ENCODE peak calls at places on chromosomes 13 and 19, in four cellular contexts. F, H, O and G are unnamed samples.

GRCh38 chr19:35380450-35381124 is 9.7 kb downstream of the GPR42 start:
- DNase-seq in F (no peak), H (no peak), O (no peak), G (no peak)

GRCh38 chr13:101730420-101731000 is 278.0 kb downstream of the ITGBL1 start:
- DNase-seq in F (no peak), H (no peak), O (no peak), G (no peak)

GRCh38 chr13:48318014-48318713 is 14.6 kb downstream of the RB1 start:
- DNase-seq in F (no peak), H (no peak), O (no peak), G (no peak)

GRCh38 chr19:4233282-4233853 is 4.0 kb downstream of the EBI3 start:
- DNase-seq in F (no peak), H (no peak), O (no peak), G (no peak)

GRCh38 chr19:38561053-38561606 is 56.6 kb downstream of the MAP4K1 start:
- DNase-seq in F (no peak), H (no peak), O (no peak), G (no peak)

GRCh38 chr13:23794267-23795161 is 94.7 kb downstream of the MIPEP start:
- DNase-seq in F (no peak), H (peak), O (peak), G (no peak)

GRCh38 chr19:5131866-5132561 is 163.1 kb downstream of the KDM4B start:
- DNase-seq in F (no peak), H (no peak), O (no peak), G (no peak)

GRCh38 chr19:9431475-9431874 is 3.9 kb downstream of the ZNF266 start:
- DNase-seq in F (no peak), H (no peak), O (no peak), G (peak)

GRCh38 chr13:31349156-31349555 is 149.4 kb downstream of the B3GLCT start:
- DNase-seq in F (no peak), H (no peak), O (no peak), G (no peak)

GRCh38 chr19:597406-598315 is 8.0 kb downstream of the HCN2 start:
- DNase-seq in F (no peak), H (no peak), O (no peak), G (no peak)

GRCh38 chr19:38362076-38362945 is 12.1 kb upstream of the PSMD8 start:
- DNase-seq in F (no peak), H (no peak), O (no peak), G (no peak)

GRCh38 chr19:5434970-5435641 is 20.1 kb upstream of the ZNRF4 start:
- DNase-seq in F (peak), H (peak), O (peak), G (peak)

GRCh38 chr19:49988433-49988832 is 27.5 kb upstream of the SIGLEC11 start:
- DNase-seq in F (no peak), H (no peak), O (no peak), G (peak)

GRCh38 chr19:19040417-19040816 is 7.0 kb downstream of the ARMC6 start:
- DNase-seq in F (peak), H (peak), O (no peak), G (no peak)

GRCh38 chr19:12751635-12752034 is at the start of gene BEST2:
- DNase-seq in F (no peak), H (no peak), O (no peak), G (no peak)

GRCh38 chr19:29940971-29941585 is 961 bp upstream of the URI1 start:
- DNase-seq in F (no peak), H (no peak), O (no peak), G (no peak)

GRCh38 chr19:4030981-4031380 is 23.4 kb downstream of the PIAS4 start:
- DNase-seq in F (no peak), H (no peak), O (no peak), G (no peak)

GRCh38 chr13:40275636-40276035 is 390.8 kb downstream of the FOXO1 start:
- DNase-seq in F (no peak), H (peak), O (no peak), G (no peak)

GRCh38 chr13:66657165-66657895 is 572.8 kb downstream of the PCDH9 start:
- DNase-seq in F (peak), H (peak), O (peak), G (peak)

GRCh38 chr19:46416077-46416709 is 2.8 kb upstream of the CCDC8 start:
- DNase-seq in F (peak), H (peak), O (peak), G (peak)

GRCh38 chr13:94061316-94061715 is 418.2 kb downstream of the DCT start:
- DNase-seq in F (no peak), H (peak), O (peak), G (no peak)

GRCh38 chr19:54062643-54063042 is 1.1 kb downstream of the VSTM1 start:
- DNase-seq in F (no peak), H (no peak), O (no peak), G (no peak)

GRCh38 chr13:34719060-34719875 is 222.8 kb upstream of the NBEA start:
- DNase-seq in F (no peak), H (no peak), O (no peak), G (no peak)

GRCh38 chr19:43633520-43633919 is 6.1 kb downstream of the CADM4 start:
- DNase-seq in F (no peak), H (no peak), O (no peak), G (no peak)

GRCh38 chr19:34707661-34708060 is 26.4 kb upstream of the ZNF181 start:
- DNase-seq in F (no peak), H (no peak), O (no peak), G (no peak)

GRCh38 chr19:28602675-28603298 is 610.2 kb downstream of the UQCRFS1 start:
- DNase-seq in F (no peak), H (no peak), O (no peak), G (no peak)

GRCh38 chr13:97978661-97979450 is 25.4 kb downstream of the IPO5 start:
- DNase-seq in F (no peak), H (no peak), O (no peak), G (no peak)

GRCh38 chr13:67736646-67737420 is 506.7 kb upstream of the PCDH9 start:
- DNase-seq in F (peak), H (no peak), O (no peak), G (no peak)

GRCh38 chr19:39156230-39156890 is 30.8 kb downstream of the PAK4 start:
- DNase-seq in F (peak), H (no peak), O (no peak), G (no peak)

DNA sequence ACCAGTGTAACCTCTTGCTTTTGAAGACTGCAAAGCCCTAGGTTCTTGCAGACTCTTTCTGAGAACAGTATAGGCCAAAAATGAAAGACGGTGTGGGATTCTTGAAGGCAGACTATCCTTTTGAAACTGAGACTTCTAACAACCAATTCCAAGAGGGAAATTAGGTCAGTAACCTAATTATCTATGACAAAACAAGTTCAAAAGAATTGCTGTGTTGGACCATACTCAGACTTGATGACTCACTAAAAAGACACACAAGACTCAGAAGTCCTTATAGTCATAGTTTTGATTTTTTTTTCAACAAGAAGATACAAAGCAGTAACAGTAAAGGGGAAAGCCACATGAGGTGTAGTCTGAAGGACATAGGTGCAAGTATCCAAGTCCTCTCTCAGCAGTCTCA is 624.0 kb upstream of the GPC6 start:
- DNase-seq in F (peak), H (no peak), O (no peak), G (no peak)
- H3K4me3 ChIP-seq in F (no peak), H (no peak), O (no peak), G (no peak)

DNA sequence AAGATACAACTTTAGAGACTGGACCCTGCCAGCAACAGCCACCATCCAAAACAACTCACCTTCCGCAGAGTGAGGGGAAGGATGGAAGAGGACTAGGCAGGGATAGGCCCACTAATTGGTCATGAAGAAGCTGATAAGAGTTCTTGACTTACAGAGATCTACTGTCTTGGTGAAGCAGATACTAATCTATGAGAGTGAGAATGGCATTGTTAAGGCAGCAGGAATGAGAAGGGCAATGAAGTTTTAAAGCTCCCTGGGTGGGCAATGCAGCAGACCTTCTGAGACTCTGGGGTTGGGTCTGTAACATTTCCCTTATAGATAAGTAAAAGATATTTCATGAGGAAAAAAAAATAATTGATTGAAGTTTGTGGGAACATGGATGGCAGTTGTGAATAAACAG is 63.7 kb downstream of the KLF12 start:
- DNase-seq in F (no peak), H (no peak), O (no peak), G (no peak)
- H3K4me3 ChIP-seq in F (no peak), H (no peak), O (no peak), G (no peak)

GRCh38 chr19:57363734-57364181 is 407 bp downstream of the TRAPPC2B start:
- DNase-seq in F (no peak), H (no peak), O (no peak), G (no peak)

GRCh38 chr19:57359300-57359699 is 4.1 kb upstream of the TRAPPC2B start:
- DNase-seq in F (no peak), H (no peak), O (no peak), G (no peak)

GRCh38 chr19:57362997-57363705 is at the start of the genes TRAPPC2B and ZNF547:
- DNase-seq in F (peak), H (peak), O (peak), G (peak)

GRCh38 chr19:57357406-57357805 is 5.9 kb upstream of the TRAPPC2B start:
- DNase-seq in F (no peak), H (no peak), O (no peak), G (no peak)

GRCh38 chr19:57362419-57362818 is 932 bp upstream of the TRAPPC2B start:
- DNase-seq in F (no peak), H (no peak), O (no peak), G (no peak)
- H3K4me3 ChIP-seq in F (peak), H (peak), O (peak), G (peak)

DNA sequence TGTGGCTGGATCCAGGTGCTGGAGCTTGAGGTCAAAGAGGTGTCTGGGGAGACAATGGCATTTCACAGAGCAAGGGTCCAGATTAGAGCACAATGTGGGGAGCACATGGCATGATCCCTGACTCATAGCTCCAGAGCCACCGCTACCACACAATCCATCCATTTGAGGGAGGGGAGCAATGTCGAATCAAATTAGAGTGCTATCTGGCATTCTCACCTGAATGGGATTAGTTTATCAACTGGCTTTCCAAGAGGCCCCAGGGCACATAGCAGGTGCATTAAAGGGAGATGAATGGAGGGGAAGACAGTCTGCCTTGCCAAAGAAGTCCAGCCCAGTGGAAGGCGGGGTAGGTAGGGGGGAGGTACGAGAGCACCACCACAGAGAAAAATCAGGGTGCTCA is 194.4 kb upstream of the GPR12 start:
- DNase-seq in F (no peak), H (no peak), O (no peak), G (no peak)
- H3K4me3 ChIP-seq in F (no peak), H (no peak), O (no peak), G (no peak)

DNA sequence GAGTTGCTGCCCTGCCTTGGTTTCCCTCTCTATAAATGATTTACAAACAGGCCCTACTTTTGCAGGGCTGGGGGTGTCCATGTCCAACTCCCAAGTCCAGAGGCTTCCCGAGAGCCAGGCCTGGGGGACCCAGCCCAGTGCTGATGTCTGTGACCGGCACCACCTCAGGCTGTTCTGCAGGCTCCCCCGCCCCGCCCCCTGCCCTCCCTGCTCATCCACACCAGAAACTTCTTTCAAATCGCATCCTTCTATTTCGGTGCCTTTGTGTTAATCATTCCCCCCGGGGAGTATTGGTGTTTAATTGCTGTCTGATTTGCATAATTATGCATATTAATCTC is 19.2 kb downstream of the TCF3 start:
- DNase-seq in F (no peak), H (no peak), O (no peak), G (no peak)
- H3K4me3 ChIP-seq in F (no peak), H (no peak), O (no peak), G (no peak)

GRCh38 chr19:55208880-55209429 is 346 bp downstream of the PTPRH start:
- DNase-seq in F (no peak), H (no peak), O (no peak), G (no peak)

GRCh38 chr19:55210120-55210493 is 806 bp upstream of the PTPRH start:
- DNase-seq in F (peak), H (peak), O (peak), G (no peak)

GRCh38 chr19:55206664-55207500 is 2.4 kb downstream of the PTPRH start:
- DNase-seq in F (peak), H (peak), O (peak), G (peak)

GRCh38 chr19:55212447-55212846 is 3.1 kb upstream of the PTPRH start:
- DNase-seq in F (no peak), H (no peak), O (no peak), G (no peak)

GRCh38 chr19:55209430-55210119 is at the start of gene PTPRH:
- DNase-seq in F (no peak), H (no peak), O (no peak), G (no peak)
- H3K4me3 ChIP-seq in F (no peak), H (no peak), O (no peak), G (no peak)

GRCh38 chr19:16262618-16263017 is 62.0 kb upstream of the KLF2 start:
- DNase-seq in F (no peak), H (no peak), O (no peak), G (no peak)
- H3K4me3 ChIP-seq in F (no peak), H (no peak), O (no peak), G (no peak)

GRCh38 chr13:106498571-106498970 is 36.9 kb downstream of the EFNB2 start:
- DNase-seq in F (no peak), H (no peak), O (no peak), G (no peak)
- H3K4me3 ChIP-seq in F (no peak), H (no peak), O (no peak), G (peak)

GRCh38 chr13:75454497-75454896 is 27.5 kb downstream of the TBC1D4 start:
- DNase-seq in F (no peak), H (no peak), O (no peak), G (no peak)
- H3K4me3 ChIP-seq in F (no peak), H (no peak), O (no peak), G (no peak)

GRCh38 chr19:10604460-10604980 is 17.4 kb upstream of the AP1M2 start:
- DNase-seq in F (no peak), H (no peak), O (no peak), G (no peak)
- H3K4me3 ChIP-seq in F (no peak), H (no peak), O (no peak), G (no peak)